ENCODE peak calls at places on chromosomes 6 and 20, in four cellular contexts. X is left ventricle myocardium inferior, M is prostate gland, H is cardiac fibroblast. G is an unnamed sample.

GRCh38 chr6:111825439-111825838 is 47.8 kb downstream of the FYN start:
- DNase-seq in X (no peak), M (no peak), H (no peak), G (no peak)

GRCh38 chr6:30613251-30614043 is 3.6 kb downstream of the PPP1R10 start:
- DNase-seq in X (no peak), H (no peak), M (no peak), G (no peak)

GRCh38 chr6:163263998-163264661 is 150.4 kb upstream of the QKI start:
- DNase-seq in H (no peak), X (peak), M (no peak), G (no peak)

GRCh38 chr20:56483970-56484369 is 15.5 kb downstream of the RTF2 start:
- DNase-seq in M (no peak), H (no peak), X (no peak), G (no peak)

GRCh38 chr6:35583893-35584688 is 71.4 kb upstream of the TULP1 start:
- DNase-seq in X (no peak), M (peak), H (peak), G (no peak)

GRCh38 chr6:163750436-163751031 is 336.0 kb downstream of the QKI start:
- DNase-seq in X (no peak), M (no peak), H (no peak), G (no peak)

GRCh38 chr6:167150815-167151557 is 6.8 kb downstream of the GPR31 start:
- DNase-seq in H (no peak), M (no peak), X (no peak), G (no peak)

GRCh38 chr6:2110504-2110903 is 134.9 kb downstream of the GMDS start:
- DNase-seq in M (no peak), X (no peak), H (peak), G (no peak)

GRCh38 chr6:22466665-22467064 is 102.7 kb upstream of the HDGFL1 start:
- DNase-seq in X (no peak), H (no peak), M (no peak), G (no peak)

GRCh38 chr6:99092009-99092408 is 144.3 kb upstream of the FBXL4 start:
- DNase-seq in X (no peak), M (no peak), H (no peak), G (no peak)

GRCh38 chr20:13013411-13013810 is 4.6 kb downstream of the SPTLC3 start:
- DNase-seq in X (no peak), H (no peak), M (no peak), G (no peak)

GRCh38 chr6:25229671-25230321 is 49.4 kb upstream of the CARMIL1 start:
- DNase-seq in H (peak), X (no peak), M (no peak), G (peak)

GRCh38 chr6:2218866-2219265 is 26.5 kb downstream of the GMDS start:
- DNase-seq in X (no peak), H (no peak), M (no peak), G (no peak)

GRCh38 chr6:102732908-102733307 is 1339.4 kb downstream of the GRIK2 start:
- DNase-seq in X (no peak), M (no peak), H (no peak), G (no peak)

GRCh38 chr6:11804706-11805105 is 26.1 kb upstream of the ADTRP start:
- DNase-seq in M (no peak), H (no peak), X (no peak), G (no peak)

GRCh38 chr20:10369723-10370090 is 64.3 kb downstream of the MKKS start:
- DNase-seq in H (peak), M (no peak), X (no peak), G (no peak)

GRCh38 chr6:85460951-85461805 is 11.3 kb downstream of the NT5E start:
- DNase-seq in H (peak), X (no peak), M (no peak), G (no peak)

GRCh38 chr6:42045538-42046460 is 4.5 kb upstream of the TAF8 start:
- DNase-seq in X (peak), M (peak), H (peak), G (no peak)
- H3K4me3 ChIP-seq in X (peak), M (peak), H (peak), G (no peak)

GRCh38 chr6:127073222-127073621 is 45.2 kb upstream of the RSPO3 start:
- DNase-seq in X (no peak), H (no peak), M (no peak), G (no peak)

DNA sequence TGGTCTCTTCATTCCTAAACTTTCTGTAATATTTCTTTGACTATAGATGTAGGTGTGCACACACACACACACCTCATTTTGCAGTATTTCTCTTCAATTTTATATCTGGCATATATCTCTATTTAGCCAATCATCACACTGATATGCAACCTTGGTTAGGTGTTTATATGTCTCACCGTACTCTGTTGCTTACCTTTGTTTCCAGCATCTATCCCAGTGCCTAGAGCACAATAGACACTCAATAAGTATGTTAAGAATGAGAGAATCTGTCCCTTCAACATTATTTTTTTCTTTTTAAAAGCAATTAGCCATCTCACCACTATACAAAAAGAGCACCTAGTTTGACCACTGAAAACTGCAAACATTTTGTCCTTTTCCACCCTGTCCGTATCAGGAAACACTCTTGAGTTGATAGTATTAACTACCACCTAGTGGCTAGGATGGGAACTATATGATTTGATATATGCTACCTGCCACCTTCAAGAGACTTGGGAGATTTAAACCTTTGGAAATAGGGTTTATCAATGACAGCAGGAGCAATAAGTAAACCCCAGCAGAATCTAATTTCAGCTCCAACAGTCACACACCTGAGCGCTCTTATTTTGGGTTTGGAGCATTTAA is 48.7 kb upstream of the RSPO3 start:
- DNase-seq in X (no peak), M (no peak), H (peak), G (no peak)
- TF ChIP-seq CTCF in X (peak), M (peak), H (peak), G (peak)

GRCh38 chr6:14109411-14109826 is 8.2 kb upstream of the CD83 start:
- DNase-seq in X (no peak), M (no peak), H (no peak), G (no peak)
- H3K4me3 ChIP-seq in X (no peak), M (no peak), H (no peak), G (no peak)

DNA sequence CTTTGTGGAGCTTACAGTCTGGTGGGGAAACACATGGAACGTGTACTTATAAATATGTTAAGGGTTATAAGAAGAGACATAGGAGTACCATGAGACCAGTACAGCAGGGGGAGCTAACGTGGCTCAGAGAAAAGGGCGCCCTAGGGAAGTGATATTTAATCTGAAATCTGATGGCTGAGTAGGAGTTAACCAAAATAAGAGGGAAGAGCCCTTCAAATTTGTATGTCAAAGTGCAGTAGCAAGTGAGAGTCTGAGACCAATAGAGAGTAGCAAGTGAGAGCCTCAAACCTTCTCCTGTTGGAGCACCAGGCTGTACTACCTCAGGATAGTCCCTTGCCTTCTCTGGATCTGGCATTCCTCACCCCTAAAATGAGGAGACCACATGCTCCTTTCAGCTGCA is 6.1 kb upstream of the PKIG start:
- DNase-seq in H (peak), X (no peak), M (no peak), G (no peak)
- TF ChIP-seq CTCF in H (peak), X (peak), M (no peak), G (peak)

GRCh38 chr20:58851221-58851968 is 693 bp upstream of the GNAS-AS1 start:
- DNase-seq in X (no peak), H (no peak), M (no peak), G (no peak)
- H3K4me3 ChIP-seq in X (peak), H (peak), M (no peak), G (peak)

GRCh38 chr20:47531468-47531867 is 29.8 kb downstream of the NCOA3 start:
- DNase-seq in X (no peak), M (no peak), H (no peak), G (no peak)
- TF ChIP-seq CTCF in X (no peak), M (no peak), H (no peak), G (no peak)